ENCODE peak calls at places on chromosome 7, in eight cellular contexts. G, B, Q, D, E, T, X and M are unnamed samples.

GRCh38 chr7:151539055-151539714 is 19.5 kb upstream of the RHEB start:
- DNase-seq in E (no peak), D (no peak), Q (no peak), X (no peak), B (no peak), T (peak), G (no peak), M (peak)

GRCh38 chr7:23893172-23893941 is 183.3 kb downstream of the STK31 start:
- DNase-seq in Q (no peak), G (peak), X (no peak), T (no peak), E (peak), B (no peak), D (no peak), M (no peak)

GRCh38 chr7:75735581-75736350 is 3.0 kb downstream of the HIP1 start:
- DNase-seq in Q (no peak), D (no peak), X (no peak), G (no peak), B (no peak), E (no peak), T (no peak), M (no peak)

GRCh38 chr7:21054427-21055133 is 267.9 kb upstream of the SP8 start:
- DNase-seq in Q (no peak), X (no peak), D (no peak), T (no peak), G (no peak), E (no peak), B (no peak), M (no peak)

GRCh38 chr7:159075563-159076238 is 69.0 kb downstream of the VIPR2 start:
- DNase-seq in D (no peak), G (no peak), E (no peak), Q (no peak), X (no peak), T (no peak), B (no peak), M (no peak)

GRCh38 chr7:87797798-87798403 is 78.3 kb downstream of the SLC25A40 start:
- DNase-seq in E (peak), G (peak), B (no peak), Q (no peak), D (peak), T (no peak), X (peak), M (peak)

GRCh38 chr7:87876759-87877234 is 504 bp downstream of the DBF4 start:
- DNase-seq in T (peak), B (peak), X (no peak), G (peak), Q (peak), D (peak), E (peak), M (peak)

GRCh38 chr7:151824285-151824950 is 52.5 kb downstream of the PRKAG2 start:
- DNase-seq in G (no peak), E (no peak), X (no peak), T (no peak), B (no peak), Q (no peak), D (no peak), M (no peak)

GRCh38 chr7:130397472-130397871 is 17.2 kb downstream of the CPA1 start:
- DNase-seq in T (no peak), X (no peak), E (no peak), B (no peak), Q (no peak), D (no peak), G (no peak), M (peak)

GRCh38 chr7:73864981-73865711 is 4.2 kb downstream of the TMEM270 start:
- DNase-seq in B (no peak), X (no peak), Q (no peak), T (no peak), D (no peak), G (no peak), E (no peak), M (no peak)

GRCh38 chr7:35037526-35038339 is 448 bp upstream of the DPY19L1 start:
- DNase-seq in X (peak), Q (peak), G (peak), D (peak), T (peak), B (peak), E (peak), M (peak)

GRCh38 chr7:80131675-80132435 is 2.8 kb upstream of the GNAI1 start:
- DNase-seq in T (no peak), D (no peak), Q (no peak), X (no peak), B (no peak), G (no peak), E (no peak), M (no peak)

GRCh38 chr7:73758581-73759138 is 11.4 kb downstream of the CLDN3 start:
- DNase-seq in B (no peak), G (no peak), X (no peak), T (no peak), Q (no peak), D (no peak), E (no peak), M (no peak)

GRCh38 chr7:2715341-2716231 is 27.6 kb downstream of the AMZ1 start:
- DNase-seq in B (no peak), E (no peak), T (no peak), X (no peak), G (peak), D (peak), Q (no peak), M (no peak)

GRCh38 chr7:8413600-8413999 is 19.8 kb upstream of the NXPH1 start:
- DNase-seq in Q (no peak), B (no peak), T (no peak), G (no peak), X (no peak), E (no peak), D (no peak), M (peak)

GRCh38 chr7:141356096-141356495 is 195.1 kb upstream of the AGK start:
- DNase-seq in Q (no peak), B (no peak), T (no peak), D (no peak), X (no peak), E (no peak), G (no peak), M (no peak)

GRCh38 chr7:41567350-41568114 is 135.4 kb downstream of the INHBA start:
- DNase-seq in G (no peak), D (no peak), X (peak), E (peak), T (no peak), B (no peak), Q (no peak), M (no peak)

GRCh38 chr7:95469187-95469586 is 16.6 kb upstream of the ASB4 start:
- DNase-seq in Q (no peak), T (no peak), D (no peak), B (no peak), X (no peak), E (no peak), G (no peak), M (no peak)

GRCh38 chr7:94421711-94422110 is 27.0 kb downstream of the COL1A2 start:
- DNase-seq in G (no peak), Q (no peak), T (no peak), B (no peak), E (peak), D (no peak), X (no peak), M (no peak)

GRCh38 chr7:159127691-159128642 is 16.7 kb downstream of the VIPR2 start:
- DNase-seq in D (no peak), G (no peak), E (no peak), Q (no peak), B (no peak), X (no peak), T (no peak), M (no peak)

DNA sequence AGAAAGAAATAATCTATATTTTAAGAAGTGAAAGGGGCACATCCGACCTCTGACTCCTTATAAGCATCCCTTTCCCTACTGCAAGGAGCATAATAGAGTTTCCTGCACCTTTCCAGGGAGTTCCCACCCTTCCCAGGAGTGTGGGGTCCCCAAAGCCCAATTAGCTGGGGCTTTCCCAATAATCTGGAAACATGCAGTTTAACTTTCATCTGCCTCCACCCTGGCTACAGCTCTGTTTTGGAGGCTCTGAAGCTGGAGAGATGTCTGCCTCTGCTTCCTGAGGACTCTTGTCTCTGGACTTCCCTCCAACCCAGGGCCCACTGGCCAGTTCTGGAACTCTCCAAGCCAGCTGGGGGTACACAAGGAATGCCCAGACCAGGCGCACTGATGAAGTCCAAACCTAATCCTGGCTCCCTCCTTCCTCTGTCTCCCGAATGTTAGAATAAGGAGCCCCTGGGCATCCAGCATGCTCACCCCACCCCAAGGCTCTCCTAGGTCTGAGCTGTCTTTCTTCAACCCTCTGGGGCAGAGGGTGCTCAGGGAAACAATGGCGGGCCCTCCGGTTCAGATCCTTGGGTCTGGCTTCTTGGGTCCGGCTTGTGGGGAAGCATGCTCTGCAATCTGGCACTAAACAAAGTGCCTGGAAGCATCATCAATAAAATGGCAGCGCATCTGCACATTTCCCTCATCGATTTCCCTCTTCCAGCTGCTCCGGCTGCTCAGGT is 13.4 kb downstream of the HOXA4 start:
- DNase-seq in X (no peak), Q (no peak), T (no peak), D (no peak), B (no peak), E (no peak), G (no peak), M (no peak)
- H3K4me3 ChIP-seq in X (no peak), Q (peak), T (no peak), D (no peak), B (peak), E (peak), G (no peak), M (no peak)

GRCh38 chr7:120949393-120949799 is 1.2 kb upstream of the ING3 start:
- DNase-seq in T (no peak), Q (no peak), D (no peak), B (no peak), X (no peak), G (no peak), E (no peak), M (no peak)
- H3K4me3 ChIP-seq in T (peak), Q (peak), D (peak), B (peak), X (no peak), G (peak), E (no peak), M (peak)

GRCh38 chr7:155206286-155207020 is 91.2 kb upstream of the INSIG1 start:
- DNase-seq in Q (peak), T (no peak), E (peak), G (peak), X (peak), B (peak), D (no peak), M (no peak)
- H3K4me3 ChIP-seq in Q (peak), T (peak), E (no peak), G (peak), X (peak), B (peak), D (peak), M (no peak)

GRCh38 chr7:142801601-142802295 is 31.0 kb downstream of the PRSS2 start:
- DNase-seq in G (no peak), E (no peak), B (no peak), D (no peak), T (no peak), X (no peak), Q (no peak), M (no peak)
- H3K4me3 ChIP-seq in G (peak), E (no peak), B (no peak), D (peak), T (no peak), X (no peak), Q (no peak), M (no peak)

DNA sequence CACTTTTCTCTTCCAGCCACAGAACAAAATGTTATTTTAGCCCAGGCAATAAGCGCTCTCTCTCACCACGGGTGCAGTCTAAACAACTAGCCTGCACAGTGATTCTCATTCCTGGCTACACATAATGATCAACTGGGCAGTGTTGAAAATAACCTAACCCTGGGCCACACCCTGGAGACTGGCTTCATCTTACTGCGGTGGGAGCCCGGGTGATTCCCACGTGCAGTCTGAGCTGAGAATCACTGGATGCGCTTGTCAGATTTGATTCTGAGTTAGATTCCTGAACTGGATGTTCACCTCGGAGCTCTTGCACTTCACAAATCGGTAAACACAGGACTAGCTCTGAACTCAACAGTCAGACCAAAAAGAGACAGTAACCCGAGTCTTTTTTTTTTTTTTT is 14.9 kb downstream of the ZC3HAV1 start:
- DNase-seq in X (no peak), G (no peak), E (peak), T (no peak), B (no peak), Q (no peak), D (no peak), M (peak)
- H3K4me3 ChIP-seq in X (no peak), G (peak), E (no peak), T (no peak), B (no peak), Q (no peak), D (peak), M (no peak)

DNA sequence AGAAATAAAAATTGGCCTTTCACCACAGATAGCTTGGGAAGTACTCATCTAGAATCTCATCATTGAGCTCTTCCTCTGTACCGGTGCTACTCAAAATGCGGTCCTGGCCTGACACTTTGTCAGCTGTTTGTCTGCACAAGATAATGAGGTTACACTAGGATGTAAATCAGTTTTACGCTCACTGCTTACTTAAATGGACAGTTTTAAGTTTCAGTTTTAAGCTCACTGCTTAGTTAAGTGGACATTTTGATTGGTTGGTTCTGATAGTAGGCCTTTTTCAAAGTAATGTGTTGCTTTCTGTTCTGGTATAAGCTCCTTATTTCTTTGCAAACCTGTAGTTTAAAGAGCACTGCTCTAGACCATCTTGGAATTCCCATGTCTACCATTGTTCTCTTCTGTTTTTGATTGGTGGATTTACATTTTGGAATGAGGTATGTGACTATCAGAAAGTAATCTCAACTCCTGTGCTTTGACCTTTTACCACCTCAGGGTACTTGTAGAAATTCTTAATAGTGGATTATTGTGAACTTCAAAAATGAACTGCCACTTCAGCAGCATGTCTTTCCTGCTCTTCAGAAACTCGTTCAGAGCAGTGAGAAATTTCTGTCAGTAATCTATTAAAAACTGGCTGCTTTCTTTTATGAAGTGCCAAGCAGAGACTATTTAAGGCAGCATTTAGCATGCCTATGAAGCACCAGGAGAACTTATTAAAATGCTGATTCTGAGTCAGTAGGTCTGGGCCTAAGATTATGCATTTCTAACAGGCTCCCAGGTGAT is 55.0 kb downstream of the C1GALT1 start:
- DNase-seq in E (no peak), T (no peak), B (no peak), D (no peak), Q (no peak), G (no peak), X (no peak), M (no peak)
- H3K4me3 ChIP-seq in E (no peak), T (no peak), B (no peak), D (no peak), Q (no peak), G (no peak), X (no peak), M (no peak)

GRCh38 chr7:831596-832291 is 532 bp upstream of the SUN1 start:
- DNase-seq in D (no peak), E (peak), B (no peak), Q (no peak), T (no peak), G (peak), X (peak), M (no peak)
- H3K4me3 ChIP-seq in D (peak), E (peak), B (peak), Q (peak), T (peak), G (peak), X (no peak), M (no peak)

GRCh38 chr7:123797673-123798526 is 47.1 kb upstream of the HYAL4 start:
- DNase-seq in D (no peak), T (no peak), B (no peak), Q (no peak), E (peak), X (peak), G (no peak), M (peak)
- H3K4me3 ChIP-seq in D (no peak), T (no peak), B (no peak), Q (no peak), E (no peak), X (no peak), G (no peak), M (no peak)

GRCh38 chr7:1124816-1125602 is 35.0 kb downstream of the ZFAND2A start:
- DNase-seq in B (peak), T (no peak), X (no peak), G (no peak), E (no peak), D (no peak), Q (no peak), M (no peak)

GRCh38 chr7:1123721-1124120 is 35.8 kb downstream of the GPER1 start:
- DNase-seq in B (peak), D (no peak), E (peak), X (peak), G (no peak), T (peak), Q (peak), M (no peak)

GRCh38 chr7:1122832-1123501 is 35.1 kb downstream of the GPER1 start:
- DNase-seq in X (no peak), G (no peak), B (peak), T (no peak), E (no peak), D (no peak), Q (no peak), M (no peak)

GRCh38 chr7:1125603-1125969 is 34.4 kb downstream of the ZFAND2A start:
- DNase-seq in D (no peak), X (no peak), T (no peak), G (no peak), E (no peak), Q (no peak), B (no peak), M (no peak)

DNA sequence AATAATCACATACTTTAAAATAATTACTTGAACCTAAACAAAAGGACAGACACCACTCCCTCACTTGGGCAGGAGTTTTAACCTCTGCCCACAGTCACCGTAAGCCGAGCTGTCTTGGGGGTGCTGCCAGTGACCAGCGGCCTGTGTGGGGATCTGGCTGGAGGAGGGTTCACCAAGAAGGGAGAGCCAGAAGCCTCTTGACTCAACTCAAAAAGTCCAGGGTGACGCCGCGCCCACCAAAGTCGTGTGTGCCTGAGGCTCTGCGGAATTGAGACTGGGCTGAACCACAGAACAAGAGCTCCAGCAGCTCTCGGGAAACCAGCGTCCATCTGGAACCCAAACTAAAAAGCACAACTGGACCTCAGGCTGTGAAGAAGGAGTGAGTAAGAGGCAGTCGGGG is 35.8 kb downstream of the ZFAND2A start:
- DNase-seq in X (no peak), Q (no peak), E (peak), B (no peak), D (no peak), G (no peak), T (no peak), M (no peak)
- H3K4me3 ChIP-seq in X (no peak), Q (peak), E (peak), B (peak), D (no peak), G (no peak), T (no peak), M (no peak)